ENCODE peak calls at places on chromosomes 12 and 14, in five cellular contexts. G is GM12878, D is HCT116, O is K562, H is H1. W is an unnamed sample.

GRCh38 chr12:127619869-127620769 is 646.9 kb upstream of the TMEM132C start:
- DNase-seq in G (no peak), D (no peak), O (no peak), H (no peak), W (no peak)

GRCh38 chr14:100608064-100608463 is 20.8 kb upstream of the BEGAIN start:
- DNase-seq in G (no peak), D (no peak), O (no peak), H (no peak), W (no peak)

GRCh38 chr14:24132061-24132685 is 1.7 kb downstream of the FITM1 start:
- DNase-seq in G (no peak), D (no peak), O (no peak), H (no peak), W (no peak)

GRCh38 chr12:110537605-110538409 is 35.7 kb downstream of the RAD9B start:
- DNase-seq in G (no peak), D (no peak), O (no peak), H (no peak), W (no peak)

GRCh38 chr14:101113108-101113612 is 209.6 kb upstream of the RTL1 start:
- DNase-seq in G (no peak), D (no peak), O (no peak), H (no peak), W (no peak)

GRCh38 chr14:39175445-39176262 is 600 bp downstream of the PNN start:
- DNase-seq in G (no peak), D (no peak), O (no peak), H (no peak), W (peak; percentile 66)

GRCh38 chr14:104346608-104347007 is 208.2 kb downstream of the KIF26A start:
- DNase-seq in G (no peak), D (no peak), O (no peak), H (no peak), W (no peak)

GRCh38 chr12:91053951-91054715 is 3.7 kb downstream of the KERA start:
- DNase-seq in G (no peak), D (no peak), O (no peak), H (no peak), W (no peak)

GRCh38 chr14:99675951-99676350 is 8.1 kb upstream of the CYP46A1 start:
- DNase-seq in G (no peak), D (no peak), O (no peak), H (no peak), W (no peak)

GRCh38 chr12:132036063-132036683 is 86.4 kb downstream of the EP400 start:
- DNase-seq in G (no peak), D (no peak), O (no peak), H (no peak), W (no peak)

GRCh38 chr12:70812124-70812523 is 108.4 kb downstream of the PTPRR start:
- DNase-seq in G (no peak), D (no peak), O (no peak), H (no peak), W (no peak)

GRCh38 chr12:123141615-123142517 is 9.0 kb downstream of the PITPNM2 start:
- DNase-seq in G (no peak), D (peak; percentile 33), O (no peak), H (no peak), W (peak; percentile 87)

GRCh38 chr12:120620624-120621023 is 19.8 kb upstream of the CABP1 start:
- DNase-seq in G (no peak), D (no peak), O (no peak), H (no peak), W (no peak)

GRCh38 chr12:15601210-15601800 is 187.9 kb downstream of the EPS8 start:
- DNase-seq in G (no peak), D (no peak), O (no peak), H (no peak), W (no peak)

GRCh38 chr12:71708658-71709057 is 22.8 kb downstream of the TMEM19 start:
- DNase-seq in G (no peak), D (no peak), O (no peak), H (no peak), W (no peak)

GRCh38 chr12:28226705-28227104 is 36.4 kb downstream of the CCDC91 start:
- DNase-seq in G (no peak), D (no peak), O (no peak), H (no peak), W (no peak)

GRCh38 chr12:45458238-45458637 is 242.3 kb downstream of the ANO6 start:
- DNase-seq in G (no peak), D (no peak), O (no peak), H (no peak), W (no peak)

GRCh38 chr14:68791078-68791983 is 1.5 kb downstream of the ZFP36L1 start:
- DNase-seq in G (no peak), D (no peak), O (no peak), H (no peak), W (no peak)

GRCh38 chr12:24960222-24960855 is 11.4 kb upstream of the BCAT1 start:
- DNase-seq in G (peak; percentile 56), D (peak; percentile 36), O (no peak), H (no peak), W (peak; percentile 36)

GRCh38 chr14:88974991-88975835 is 150.8 kb downstream of the TTC8 start:
- DNase-seq in G (no peak), D (no peak), O (no peak), H (no peak), W (no peak)

GRCh38 chr14:102988054-102988453 is 65.6 kb downstream of the AMN start:
- DNase-seq in G (no peak), D (no peak), O (no peak), H (no peak), W (no peak)

GRCh38 chr12:34397591-34398365 is 375.5 kb downstream of the ALG10 start:
- DNase-seq in G (no peak), D (no peak), O (peak; percentile 1), H (no peak), W (no peak)

GRCh38 chr14:77372304-77372841 is 4.5 kb downstream of the TMED8 start:
- DNase-seq in G (peak; percentile 83), D (no peak), O (no peak), H (no peak), W (peak; percentile 36)

GRCh38 chr14:104687601-104688504 is 1.6 kb upstream of the INF2 start:
- DNase-seq in G (no peak), D (peak; percentile 62), O (no peak), H (no peak), W (peak; percentile 84)

GRCh38 chr12:49673446-49674317 is 33.5 kb downstream of the FMNL3 start:
- DNase-seq in G (no peak), D (no peak), O (peak; percentile 84), H (no peak), W (peak; percentile 47)

GRCh38 chr12:2678416-2678815 is 116.4 kb upstream of the FKBP4 start:
- DNase-seq in G (no peak), D (no peak), O (no peak), H (no peak), W (no peak)

GRCh38 chr12:109722022-109722752 is 8.6 kb downstream of the FAM222A start:
- DNase-seq in G (no peak), D (no peak), O (no peak), H (no peak), W (peak; percentile 63)

GRCh38 chr12:45388545-45388944 is 172.7 kb downstream of the ANO6 start:
- DNase-seq in G (no peak), D (peak; percentile 6), O (no peak), H (no peak), W (peak; percentile 29)

GRCh38 chr14:39102265-39102968 is 618 bp downstream of the SEC23A start:
- DNase-seq in G (no peak), D (no peak), O (no peak), H (no peak), W (peak; percentile 98)

GRCh38 chr12:42085596-42085995 is 59.1 kb downstream of the GXYLT1 start:
- DNase-seq in G (no peak), D (no peak), O (no peak), H (no peak), W (no peak)

GRCh38 chr12:15151141-15152091 is 69.8 kb downstream of the RERG start:
- DNase-seq in G (no peak), D (peak; percentile 6), O (no peak), H (no peak), W (peak; percentile 5)

GRCh38 chr12:56188116-56188785 is 1.0 kb downstream of the SMARCC2 start:
- DNase-seq in G (no peak), D (no peak), O (no peak), H (no peak), W (no peak)

GRCh38 chr12:56189336-56189917 is at the start of gene SMARCC2:
- DNase-seq in G (peak; percentile 26), D (peak; percentile 75), O (peak; percentile 94), H (peak; percentile 75), W (peak; percentile 73)

GRCh38 chr12:56189918-56190694 is 823 bp upstream of the SMARCC2 start:
- DNase-seq in G (peak; percentile 83), D (peak; percentile 90), O (peak; percentile 73), H (peak; percentile 84), W (peak; percentile 83)

GRCh38 chr12:56190695-56191155 is 1.4 kb upstream of the SMARCC2 start:
- DNase-seq in G (no peak), D (no peak), O (no peak), H (no peak), W (no peak)

GRCh38 chr12:56188786-56189335 is 422 bp downstream of the SMARCC2 start:
- DNase-seq in G (no peak), D (no peak), O (peak; percentile 89), H (no peak), W (no peak)
- H2AFZ ChIP-seq in G (peak overlapping the region; percentile 70), D (no peak overlapping the region), O (peak overlapping the region; percentile 73), H (no peak overlapping the region), W (no peak overlapping the region)

DNA sequence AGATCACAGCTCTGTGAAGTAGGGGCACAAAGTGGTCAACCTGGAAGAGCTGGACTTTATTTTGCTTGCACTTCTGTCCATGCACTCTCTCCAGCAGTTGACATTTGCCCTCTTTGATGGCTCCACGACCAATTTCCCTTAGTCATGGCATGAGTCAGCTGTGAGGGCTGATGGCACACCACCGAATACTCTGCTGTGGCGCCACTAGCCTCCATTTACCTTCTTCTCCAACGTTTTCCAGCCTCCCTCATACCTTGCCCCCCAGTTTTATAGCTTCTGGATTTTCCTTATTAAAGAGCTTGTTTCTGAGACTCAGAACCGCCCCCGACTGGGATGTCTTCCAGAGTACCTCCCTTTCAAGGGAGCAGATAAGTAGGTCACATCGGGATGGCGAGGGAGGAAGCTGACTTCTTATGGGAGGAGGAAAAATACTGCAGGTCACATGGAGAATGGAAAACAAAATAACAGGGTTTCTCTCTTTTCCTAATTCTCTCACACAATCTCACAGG is 17.6 kb downstream of the NINJ2 start:
- DNase-seq in G (no peak), D (no peak), O (no peak), H (no peak), W (peak; percentile 79)
- TF ChIP-seq SP1 in G (no peak), D (peak; percentile 19), O (no peak), H (no peak), W (no peak)

DNA sequence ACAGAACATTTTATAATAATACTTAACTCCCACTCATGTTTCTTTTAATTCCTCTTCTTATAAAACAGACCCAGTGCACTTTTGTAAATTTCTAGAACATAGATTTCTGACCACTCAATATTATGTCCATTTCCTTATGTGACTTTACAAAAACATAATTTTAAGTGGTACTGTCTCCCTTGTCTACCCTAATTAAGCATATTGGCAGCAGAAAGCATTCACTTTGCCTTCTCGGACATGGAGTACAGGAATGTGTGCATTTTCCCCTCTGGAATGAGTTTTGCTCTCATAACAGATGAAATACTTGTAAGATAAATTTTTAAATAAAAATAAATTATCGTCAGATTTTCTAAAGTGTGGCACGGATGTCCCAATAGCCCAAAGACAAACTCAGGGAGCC is 129.5 kb upstream of the MDM1 start:
- DNase-seq in G (no peak), D (no peak), O (no peak), H (no peak), W (no peak)
- H2AFZ ChIP-seq in G (no peak overlapping the region), D (no peak overlapping the region), O (peak overlapping the region; percentile 94), H (no peak overlapping the region), W (no peak overlapping the region)

GRCh38 chr14:26735811-26736210 is 138.0 kb upstream of the NOVA1 start:
- DNase-seq in G (no peak), D (no peak), O (no peak), H (no peak), W (no peak)

GRCh38 chr14:26738571-26738970 is 140.7 kb upstream of the NOVA1 start:
- DNase-seq in G (no peak), D (no peak), O (no peak), H (no peak), W (no peak)
- TF ChIP-seq SP1 in G (no peak), D (no peak), O (no peak), H (no peak), W (no peak)

W was measured in HepG2.